ENCODE peak calls at places on chromosome 14, in nine cellular contexts. One of them, this sample, is unnamed.

GRCh38 chr14:79573486-79573885 is 637.8 kb downstream of the DIO2 start:
- DNase-seq in Daoy: no peak
- DNase-seq in Ammon's horn: no peak
- DNase-seq in activated naive CD8-positive, alpha-beta T cell treated with anti-CD3 and anti-CD28 coated beads for 36 hours: no peak
- DNase-seq in NCI-H1436 treated with DMSO at 0.1 percent for 48 hours: no peak
- DNase-seq in T-helper 17 cell: no peak
- DNase-seq in posterior cingulate gyrus: no peak
- DNase-seq in HTR-8/SVneo: no peak
- DNase-seq in dorsolateral prefrontal cortex: no peak
- DNase-seq in this sample: no peak

GRCh38 chr14:105086833-105087307 is 21.6 kb upstream of the GPR132 start:
- DNase-seq in Ammon's horn: peak
- DNase-seq in Daoy: peak
- DNase-seq in T-helper 17 cell: peak
- DNase-seq in posterior cingulate gyrus: peak
- DNase-seq in activated naive CD8-positive, alpha-beta T cell treated with anti-CD3 and anti-CD28 coated beads for 36 hours: peak
- DNase-seq in dorsolateral prefrontal cortex: peak
- DNase-seq in HTR-8/SVneo: peak
- DNase-seq in NCI-H1436 treated with DMSO at 0.1 percent for 48 hours: no peak
- DNase-seq in this sample: peak

GRCh38 chr14:79091381-79091963 is 921.3 kb downstream of the NRXN3 start:
- DNase-seq in activated naive CD8-positive, alpha-beta T cell treated with anti-CD3 and anti-CD28 coated beads for 36 hours: no peak
- DNase-seq in NCI-H1436 treated with DMSO at 0.1 percent for 48 hours: no peak
- DNase-seq in T-helper 17 cell: no peak
- DNase-seq in dorsolateral prefrontal cortex: no peak
- DNase-seq in Daoy: no peak
- DNase-seq in HTR-8/SVneo: no peak
- DNase-seq in Ammon's horn: no peak
- DNase-seq in posterior cingulate gyrus: no peak
- DNase-seq in this sample: no peak

GRCh38 chr14:64828096-64828495 is 51.6 kb downstream of the SPTB start:
- DNase-seq in Daoy: no peak
- DNase-seq in posterior cingulate gyrus: no peak
- DNase-seq in NCI-H1436 treated with DMSO at 0.1 percent for 48 hours: no peak
- DNase-seq in HTR-8/SVneo: no peak
- DNase-seq in dorsolateral prefrontal cortex: no peak
- DNase-seq in Ammon's horn: no peak
- DNase-seq in activated naive CD8-positive, alpha-beta T cell treated with anti-CD3 and anti-CD28 coated beads for 36 hours: no peak
- DNase-seq in T-helper 17 cell: no peak
- DNase-seq in this sample: peak

GRCh38 chr14:53979141-53979673 is 22.6 kb upstream of the BMP4 start:
- DNase-seq in posterior cingulate gyrus: no peak
- DNase-seq in dorsolateral prefrontal cortex: no peak
- DNase-seq in Daoy: peak
- DNase-seq in HTR-8/SVneo: peak
- DNase-seq in Ammon's horn: no peak
- DNase-seq in NCI-H1436 treated with DMSO at 0.1 percent for 48 hours: no peak
- DNase-seq in T-helper 17 cell: no peak
- DNase-seq in activated naive CD8-positive, alpha-beta T cell treated with anti-CD3 and anti-CD28 coated beads for 36 hours: no peak
- DNase-seq in this sample: peak

GRCh38 chr14:22469541-22470303 is 119.3 kb downstream of the DAD1 start:
- DNase-seq in Daoy: no peak
- DNase-seq in dorsolateral prefrontal cortex: peak
- DNase-seq in HTR-8/SVneo: no peak
- DNase-seq in activated naive CD8-positive, alpha-beta T cell treated with anti-CD3 and anti-CD28 coated beads for 36 hours: no peak
- DNase-seq in Ammon's horn: peak
- DNase-seq in posterior cingulate gyrus: no peak
- DNase-seq in NCI-H1436 treated with DMSO at 0.1 percent for 48 hours: no peak
- DNase-seq in T-helper 17 cell: no peak
- DNase-seq in this sample: no peak

GRCh38 chr14:92461891-92462290 is 51.7 kb upstream of the RIN3 start:
- DNase-seq in Daoy: no peak
- DNase-seq in T-helper 17 cell: no peak
- DNase-seq in HTR-8/SVneo: no peak
- DNase-seq in activated naive CD8-positive, alpha-beta T cell treated with anti-CD3 and anti-CD28 coated beads for 36 hours: no peak
- DNase-seq in NCI-H1436 treated with DMSO at 0.1 percent for 48 hours: no peak
- DNase-seq in Ammon's horn: no peak
- DNase-seq in posterior cingulate gyrus: no peak
- DNase-seq in dorsolateral prefrontal cortex: no peak
- DNase-seq in this sample: no peak

GRCh38 chr14:98507269-98507668 is 764.7 kb downstream of the BCL11B start:
- DNase-seq in Ammon's horn: no peak
- DNase-seq in dorsolateral prefrontal cortex: no peak
- DNase-seq in Daoy: no peak
- DNase-seq in activated naive CD8-positive, alpha-beta T cell treated with anti-CD3 and anti-CD28 coated beads for 36 hours: no peak
- DNase-seq in HTR-8/SVneo: no peak
- DNase-seq in NCI-H1436 treated with DMSO at 0.1 percent for 48 hours: no peak
- DNase-seq in posterior cingulate gyrus: no peak
- DNase-seq in T-helper 17 cell: no peak
- DNase-seq in this sample: no peak

GRCh38 chr14:83463500-83464098 is 1929.9 kb upstream of the SEL1L start:
- DNase-seq in HTR-8/SVneo: peak
- DNase-seq in NCI-H1436 treated with DMSO at 0.1 percent for 48 hours: peak
- DNase-seq in Daoy: no peak
- DNase-seq in activated naive CD8-positive, alpha-beta T cell treated with anti-CD3 and anti-CD28 coated beads for 36 hours: no peak
- DNase-seq in Ammon's horn: peak
- DNase-seq in T-helper 17 cell: no peak
- DNase-seq in dorsolateral prefrontal cortex: peak
- DNase-seq in posterior cingulate gyrus: no peak
- DNase-seq in this sample: peak

GRCh38 chr14:89469210-89470198 is 52.5 kb upstream of the FOXN3 start:
- DNase-seq in Ammon's horn: peak
- DNase-seq in Daoy: no peak
- DNase-seq in T-helper 17 cell: no peak
- DNase-seq in NCI-H1436 treated with DMSO at 0.1 percent for 48 hours: no peak
- DNase-seq in HTR-8/SVneo: no peak
- DNase-seq in dorsolateral prefrontal cortex: no peak
- DNase-seq in activated naive CD8-positive, alpha-beta T cell treated with anti-CD3 and anti-CD28 coated beads for 36 hours: no peak
- DNase-seq in posterior cingulate gyrus: no peak
- DNase-seq in this sample: no peak